ENCODE peak calls at places on chromosomes 7 and 10, in ten cellular contexts. One of them, this sample, is unnamed.

GRCh38 chr7:93574269-93574645 is 267 bp downstream of the CALCR start:
- DNase-seq in WTC11: no peak
- DNase-seq in GM12865: no peak
- DNase-seq in psoas muscle: no peak
- DNase-seq in spleen: no peak
- DNase-seq in fibroblast of the aortic adventitia: no peak
- DNase-seq in upper lobe of right lung: no peak
- DNase-seq in epithelial cell of esophagus: no peak
- DNase-seq in glutamatergic neuron: peak
- DNase-seq in OCI-LY7: no peak
- DNase-seq in this sample: no peak

GRCh38 chr10:96073722-96074121 is 30.3 kb downstream of the CCNJ start:
- DNase-seq in OCI-LY7: no peak
- DNase-seq in epithelial cell of esophagus: peak
- DNase-seq in psoas muscle: no peak
- DNase-seq in GM12865: peak
- DNase-seq in upper lobe of right lung: no peak
- DNase-seq in spleen: no peak
- DNase-seq in glutamatergic neuron: no peak
- DNase-seq in WTC11: no peak
- DNase-seq in fibroblast of the aortic adventitia: peak
- DNase-seq in this sample: no peak

GRCh38 chr7:5472432-5473315 is 49.0 kb upstream of the TNRC18 start:
- DNase-seq in WTC11: no peak
- DNase-seq in psoas muscle: no peak
- DNase-seq in glutamatergic neuron: no peak
- DNase-seq in epithelial cell of esophagus: no peak
- DNase-seq in GM12865: no peak
- DNase-seq in upper lobe of right lung: no peak
- DNase-seq in fibroblast of the aortic adventitia: no peak
- DNase-seq in OCI-LY7: no peak
- DNase-seq in spleen: no peak
- DNase-seq in this sample: no peak

GRCh38 chr7:124088590-124088989 is 55.7 kb upstream of the TMEM229A start:
- DNase-seq in epithelial cell of esophagus: peak
- DNase-seq in WTC11: no peak
- DNase-seq in OCI-LY7: no peak
- DNase-seq in glutamatergic neuron: no peak
- DNase-seq in upper lobe of right lung: no peak
- DNase-seq in fibroblast of the aortic adventitia: peak
- DNase-seq in GM12865: no peak
- DNase-seq in psoas muscle: no peak
- DNase-seq in spleen: no peak
- DNase-seq in this sample: no peak

GRCh38 chr7:131897790-131898165 is 341.4 kb upstream of the PODXL start:
- DNase-seq in OCI-LY7: no peak
- DNase-seq in psoas muscle: no peak
- DNase-seq in WTC11: no peak
- DNase-seq in epithelial cell of esophagus: no peak
- DNase-seq in GM12865: no peak
- DNase-seq in spleen: no peak
- DNase-seq in upper lobe of right lung: no peak
- DNase-seq in glutamatergic neuron: no peak
- DNase-seq in fibroblast of the aortic adventitia: no peak
- DNase-seq in this sample: no peak

GRCh38 chr7:116232402-116232749 is 22.0 kb downstream of the TES start:
- DNase-seq in spleen: no peak
- DNase-seq in epithelial cell of esophagus: no peak
- DNase-seq in GM12865: no peak
- DNase-seq in WTC11: no peak
- DNase-seq in psoas muscle: no peak
- DNase-seq in glutamatergic neuron: no peak
- DNase-seq in upper lobe of right lung: no peak
- DNase-seq in OCI-LY7: no peak
- DNase-seq in fibroblast of the aortic adventitia: peak
- DNase-seq in this sample: no peak

GRCh38 chr10:3745582-3745981 is 39.4 kb downstream of the KLF6 start:
- DNase-seq in psoas muscle: no peak
- DNase-seq in epithelial cell of esophagus: no peak
- DNase-seq in GM12865: no peak
- DNase-seq in fibroblast of the aortic adventitia: no peak
- DNase-seq in OCI-LY7: no peak
- DNase-seq in upper lobe of right lung: no peak
- DNase-seq in glutamatergic neuron: no peak
- DNase-seq in WTC11: no peak
- DNase-seq in spleen: no peak
- DNase-seq in this sample: no peak

GRCh38 chr10:4181075-4181474 is 396.1 kb upstream of the KLF6 start:
- DNase-seq in spleen: no peak
- DNase-seq in psoas muscle: no peak
- DNase-seq in fibroblast of the aortic adventitia: peak
- DNase-seq in WTC11: no peak
- DNase-seq in epithelial cell of esophagus: no peak
- DNase-seq in upper lobe of right lung: no peak
- DNase-seq in OCI-LY7: no peak
- DNase-seq in glutamatergic neuron: no peak
- DNase-seq in GM12865: no peak
- DNase-seq in this sample: no peak

GRCh38 chr7:114206688-114207087 is 207.9 kb upstream of the FOXP2 start:
- DNase-seq in upper lobe of right lung: no peak
- DNase-seq in GM12865: no peak
- DNase-seq in spleen: no peak
- DNase-seq in glutamatergic neuron: no peak
- DNase-seq in fibroblast of the aortic adventitia: no peak
- DNase-seq in psoas muscle: no peak
- DNase-seq in OCI-LY7: no peak
- DNase-seq in epithelial cell of esophagus: no peak
- DNase-seq in WTC11: no peak
- DNase-seq in this sample: no peak

GRCh38 chr7:100065452-100066186 is 15.9 kb downstream of the ZNF3 start:
- DNase-seq in OCI-LY7: no peak
- DNase-seq in upper lobe of right lung: no peak
- DNase-seq in psoas muscle: no peak
- DNase-seq in spleen: no peak
- DNase-seq in GM12865: no peak
- DNase-seq in WTC11: no peak
- DNase-seq in glutamatergic neuron: no peak
- DNase-seq in epithelial cell of esophagus: no peak
- DNase-seq in fibroblast of the aortic adventitia: peak
- DNase-seq in this sample: no peak

GRCh38 chr10:90417466-90418210 is 440.2 kb downstream of the HTR7 start:
- DNase-seq in WTC11: no peak
- DNase-seq in spleen: no peak
- DNase-seq in psoas muscle: no peak
- DNase-seq in GM12865: no peak
- DNase-seq in upper lobe of right lung: no peak
- DNase-seq in glutamatergic neuron: no peak
- DNase-seq in OCI-LY7: no peak
- DNase-seq in epithelial cell of esophagus: peak
- DNase-seq in fibroblast of the aortic adventitia: no peak
- DNase-seq in this sample: no peak

GRCh38 chr7:154259396-154259795 is 207.2 kb downstream of the DPP6 start:
- DNase-seq in OCI-LY7: no peak
- DNase-seq in fibroblast of the aortic adventitia: no peak
- DNase-seq in spleen: no peak
- DNase-seq in upper lobe of right lung: no peak
- DNase-seq in GM12865: no peak
- DNase-seq in WTC11: no peak
- DNase-seq in epithelial cell of esophagus: no peak
- DNase-seq in psoas muscle: no peak
- DNase-seq in glutamatergic neuron: no peak
- DNase-seq in this sample: no peak

GRCh38 chr10:77191324-77192049 is 446.1 kb downstream of the KCNMA1 start:
- DNase-seq in glutamatergic neuron: no peak
- DNase-seq in psoas muscle: no peak
- DNase-seq in GM12865: no peak
- DNase-seq in spleen: no peak
- DNase-seq in upper lobe of right lung: no peak
- DNase-seq in fibroblast of the aortic adventitia: no peak
- DNase-seq in epithelial cell of esophagus: no peak
- DNase-seq in OCI-LY7: no peak
- DNase-seq in WTC11: no peak
- DNase-seq in this sample: no peak

GRCh38 chr7:2612445-2613112 is 19.2 kb upstream of the TTYH3 start:
- DNase-seq in OCI-LY7: peak
- DNase-seq in psoas muscle: no peak
- DNase-seq in spleen: no peak
- DNase-seq in WTC11: peak
- DNase-seq in epithelial cell of esophagus: no peak
- DNase-seq in GM12865: no peak
- DNase-seq in glutamatergic neuron: no peak
- DNase-seq in upper lobe of right lung: no peak
- DNase-seq in fibroblast of the aortic adventitia: no peak
- DNase-seq in this sample: no peak

GRCh38 chr7:108246227-108246837 is 116.2 kb upstream of the LAMB4 start:
- DNase-seq in OCI-LY7: no peak
- DNase-seq in epithelial cell of esophagus: peak
- DNase-seq in spleen: no peak
- DNase-seq in upper lobe of right lung: no peak
- DNase-seq in psoas muscle: peak
- DNase-seq in GM12865: peak
- DNase-seq in WTC11: no peak
- DNase-seq in fibroblast of the aortic adventitia: peak
- DNase-seq in glutamatergic neuron: no peak
- DNase-seq in this sample: no peak

GRCh38 chr7:73442222-73442902 is 8.8 kb downstream of the FZD9 start:
- DNase-seq in WTC11: no peak
- DNase-seq in upper lobe of right lung: peak
- DNase-seq in spleen: no peak
- DNase-seq in GM12865: no peak
- DNase-seq in epithelial cell of esophagus: no peak
- DNase-seq in psoas muscle: no peak
- DNase-seq in glutamatergic neuron: no peak
- DNase-seq in fibroblast of the aortic adventitia: no peak
- DNase-seq in OCI-LY7: no peak
- DNase-seq in this sample: no peak

GRCh38 chr10:2885956-2886296 is 181.4 kb upstream of the PFKP start:
- DNase-seq in glutamatergic neuron: no peak
- DNase-seq in epithelial cell of esophagus: no peak
- DNase-seq in fibroblast of the aortic adventitia: no peak
- DNase-seq in WTC11: no peak
- DNase-seq in upper lobe of right lung: no peak
- DNase-seq in GM12865: no peak
- DNase-seq in OCI-LY7: no peak
- DNase-seq in spleen: no peak
- DNase-seq in psoas muscle: no peak
- DNase-seq in this sample: no peak

GRCh38 chr10:34824870-34825269 is 9.8 kb upstream of the PARD3 start:
- DNase-seq in epithelial cell of esophagus: no peak
- DNase-seq in fibroblast of the aortic adventitia: no peak
- DNase-seq in upper lobe of right lung: no peak
- DNase-seq in psoas muscle: no peak
- DNase-seq in spleen: no peak
- DNase-seq in OCI-LY7: no peak
- DNase-seq in WTC11: peak
- DNase-seq in glutamatergic neuron: no peak
- DNase-seq in GM12865: no peak
- DNase-seq in this sample: no peak
- TF ChIP-seq CTCF in epithelial cell of esophagus: no peak
- TF ChIP-seq CTCF in fibroblast of the aortic adventitia: peak
- TF ChIP-seq CTCF in upper lobe of right lung: peak
- TF ChIP-seq CTCF in psoas muscle: peak
- TF ChIP-seq CTCF in spleen: no peak
- TF ChIP-seq CTCF in OCI-LY7: no peak
- TF ChIP-seq CTCF in WTC11: no peak
- TF ChIP-seq CTCF in glutamatergic neuron: no peak
- TF ChIP-seq CTCF in GM12865: no peak
- TF ChIP-seq CTCF in this sample: no peak

DNA sequence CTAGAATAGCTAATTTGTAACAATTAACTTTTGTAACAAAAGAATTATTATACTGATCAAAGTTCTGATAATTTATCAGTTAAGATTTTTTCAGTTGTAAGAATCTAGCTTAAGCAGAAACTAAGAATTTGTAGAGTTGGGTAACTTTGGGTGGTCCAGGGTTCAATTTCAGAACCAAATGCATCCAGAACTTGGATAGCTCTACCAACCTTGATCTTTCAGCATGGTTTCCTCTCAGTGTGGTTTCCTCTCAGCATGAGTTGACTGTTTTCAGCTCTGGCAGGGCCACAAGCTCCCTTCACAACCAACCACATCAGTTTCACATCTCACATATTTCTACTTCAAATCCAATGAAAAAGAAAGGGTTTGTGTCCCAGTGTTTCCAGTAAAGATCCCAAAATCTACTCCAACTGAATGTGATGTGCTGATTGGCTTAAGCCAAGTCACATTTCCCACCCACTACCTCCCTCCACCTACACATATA is 3.3 kb upstream of the FAS start:
- DNase-seq in WTC11: no peak
- DNase-seq in OCI-LY7: no peak
- DNase-seq in glutamatergic neuron: no peak
- DNase-seq in epithelial cell of esophagus: no peak
- DNase-seq in spleen: no peak
- DNase-seq in fibroblast of the aortic adventitia: no peak
- DNase-seq in upper lobe of right lung: no peak
- DNase-seq in GM12865: peak
- DNase-seq in psoas muscle: no peak
- DNase-seq in this sample: no peak
- TF ChIP-seq CTCF in WTC11: no peak
- TF ChIP-seq CTCF in OCI-LY7: no peak
- TF ChIP-seq CTCF in glutamatergic neuron: peak
- TF ChIP-seq CTCF in epithelial cell of esophagus: no peak
- TF ChIP-seq CTCF in spleen: no peak
- TF ChIP-seq CTCF in fibroblast of the aortic adventitia: no peak
- TF ChIP-seq CTCF in upper lobe of right lung: no peak
- TF ChIP-seq CTCF in GM12865: no peak
- TF ChIP-seq CTCF in psoas muscle: no peak
- TF ChIP-seq CTCF in this sample: peak

DNA sequence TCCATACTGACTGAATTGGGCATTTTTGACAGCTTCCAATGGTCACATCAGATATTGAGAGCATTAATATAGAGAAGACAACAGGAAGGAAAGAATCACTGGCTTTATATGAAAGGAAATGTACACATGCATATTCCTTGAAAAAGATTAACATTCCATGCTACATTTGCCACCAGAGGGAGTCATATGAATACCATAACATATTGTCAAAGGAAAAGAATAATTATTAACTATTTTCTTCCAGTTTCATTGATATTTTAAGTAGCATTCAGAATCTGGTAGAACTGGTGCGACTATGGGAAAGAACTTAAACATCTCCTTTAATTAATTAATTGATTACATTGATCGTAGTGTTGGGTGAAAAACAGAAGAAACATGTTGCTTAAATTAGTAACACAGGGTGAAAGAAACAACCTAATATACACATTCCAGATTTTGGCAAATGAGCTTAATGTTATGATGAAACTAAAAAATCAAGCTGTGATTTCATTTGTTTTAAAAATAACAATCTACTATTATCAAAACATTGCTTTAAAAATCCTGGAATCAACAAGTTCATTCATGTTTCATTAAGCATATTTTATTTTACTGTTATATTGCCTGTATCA is 71.5 kb downstream of the GPR85 start:
- DNase-seq in upper lobe of right lung: no peak
- DNase-seq in OCI-LY7: peak
- DNase-seq in glutamatergic neuron: no peak
- DNase-seq in WTC11: no peak
- DNase-seq in fibroblast of the aortic adventitia: peak
- DNase-seq in epithelial cell of esophagus: peak
- DNase-seq in GM12865: peak
- DNase-seq in spleen: no peak
- DNase-seq in psoas muscle: no peak
- DNase-seq in this sample: no peak
- TF ChIP-seq CTCF in upper lobe of right lung: peak
- TF ChIP-seq CTCF in OCI-LY7: peak
- TF ChIP-seq CTCF in glutamatergic neuron: peak
- TF ChIP-seq CTCF in WTC11: no peak
- TF ChIP-seq CTCF in fibroblast of the aortic adventitia: peak
- TF ChIP-seq CTCF in epithelial cell of esophagus: peak
- TF ChIP-seq CTCF in GM12865: no peak
- TF ChIP-seq CTCF in spleen: no peak
- TF ChIP-seq CTCF in psoas muscle: peak
- TF ChIP-seq CTCF in this sample: no peak

GRCh38 chr7:23520582-23520981 is 11.2 kb downstream of the TRA2A start:
- DNase-seq in OCI-LY7: no peak
- DNase-seq in glutamatergic neuron: peak
- DNase-seq in GM12865: no peak
- DNase-seq in WTC11: peak
- DNase-seq in spleen: no peak
- DNase-seq in epithelial cell of esophagus: no peak
- DNase-seq in fibroblast of the aortic adventitia: no peak
- DNase-seq in upper lobe of right lung: no peak
- DNase-seq in psoas muscle: no peak
- DNase-seq in this sample: no peak
- TF ChIP-seq CTCF in OCI-LY7: peak
- TF ChIP-seq CTCF in glutamatergic neuron: peak
- TF ChIP-seq CTCF in GM12865: no peak
- TF ChIP-seq CTCF in WTC11: no peak
- TF ChIP-seq CTCF in spleen: no peak
- TF ChIP-seq CTCF in epithelial cell of esophagus: no peak
- TF ChIP-seq CTCF in fibroblast of the aortic adventitia: peak
- TF ChIP-seq CTCF in upper lobe of right lung: no peak
- TF ChIP-seq CTCF in psoas muscle: no peak
- TF ChIP-seq CTCF in this sample: no peak

This sample was measured in natural killer cell.